ENCODE peak calls at places on chromosomes 13 and 19, in six cellular contexts. J, R, W, Q, D and O are unnamed samples.

GRCh38 chr13:98220188-98220765 is 43.2 kb upstream of the RNF113B start:
- DNase-seq in W (no peak), J (no peak), R (no peak), Q (no peak), D (no peak), O (no peak)

GRCh38 chr13:43675577-43675976 is 111.2 kb downstream of the ENOX1 start:
- DNase-seq in Q (no peak), W (no peak), J (no peak), R (no peak), D (no peak), O (no peak)

GRCh38 chr13:24254151-24254810 is 55.1 kb upstream of the C1QTNF9 start:
- DNase-seq in Q (peak; percentile 28), J (no peak), R (peak; percentile 70), W (no peak), D (no peak), O (no peak)

GRCh38 chr19:17902701-17903100 is 30.1 kb upstream of the CCDC124 start:
- DNase-seq in Q (peak; percentile 50), W (no peak), J (peak; percentile 50), R (peak; percentile 24), D (no peak), O (no peak)

GRCh38 chr13:85806553-85807175 is 7.4 kb upstream of the SLITRK6 start:
- DNase-seq in R (peak; percentile 57), J (peak; percentile 61), D (peak; percentile 40), Q (peak; percentile 72), W (peak; percentile 24), O (no peak)

GRCh38 chr19:55080915-55081772 is 5.5 kb downstream of the EPS8L1 start:
- DNase-seq in Q (peak; percentile 67), D (peak; percentile 94), R (peak; percentile 81), W (no peak), J (peak; percentile 44), O (peak; percentile 99)

GRCh38 chr19:19642506-19643157 is 825 bp downstream of the GMIP start:
- DNase-seq in D (peak; percentile 44), Q (peak; percentile 20), W (no peak), J (no peak), R (peak; percentile 38), O (no peak)

GRCh38 chr19:16369664-16370576 is 45.3 kb downstream of the KLF2 start:
- DNase-seq in D (no peak), J (no peak), R (no peak), Q (no peak), W (no peak), O (no peak)

GRCh38 chr13:43307921-43308433 is 284.6 kb downstream of the DNAJC15 start:
- DNase-seq in R (peak; percentile 92), J (peak; percentile 87), W (no peak), D (no peak), Q (peak; percentile 14), O (no peak)

GRCh38 chr13:95710313-95710712 is 33.4 kb downstream of the DNAJC3 start:
- DNase-seq in W (no peak), Q (peak; percentile 73), R (peak; percentile 61), J (peak; percentile 84), D (no peak), O (no peak)

GRCh38 chr19:46660008-46660517 is 919 bp downstream of the DACT3 start:
- DNase-seq in J (no peak), D (peak; percentile 84), R (peak; percentile 65), W (peak; percentile 61), Q (no peak), O (peak; percentile 60)

GRCh38 chr13:103471896-103472295 is 405.7 kb upstream of the SLC10A2 start:
- DNase-seq in Q (peak; percentile 96), R (no peak), J (no peak), D (peak; percentile 96), W (no peak), O (peak; percentile 48)

GRCh38 chr13:24606486-24607170 is 73.6 kb upstream of the ATP12A start:
- DNase-seq in J (no peak), D (no peak), Q (peak; percentile 85), R (no peak), W (no peak), O (no peak)

GRCh38 chr19:15195987-15196682 is 4.7 kb downstream of the NOTCH3 start:
- DNase-seq in W (no peak), J (no peak), D (peak; percentile 89), Q (peak; percentile 94), R (no peak), O (peak; percentile 95)

GRCh38 chr19:42634409-42635232 is 39.9 kb upstream of the CEACAM8 start:
- DNase-seq in J (peak; percentile 20), D (peak; percentile 5), R (no peak), Q (peak; percentile 74), W (no peak), O (no peak)

GRCh38 chr13:75839418-75839817 is 203.3 kb downstream of the LMO7 start:
- DNase-seq in J (no peak), D (no peak), W (no peak), R (no peak), Q (no peak), O (no peak)

GRCh38 chr13:36788276-36788675 is 30.7 kb upstream of the RFXAP start:
- DNase-seq in J (peak; percentile 47), R (no peak), Q (no peak), D (no peak), W (no peak), O (no peak)

GRCh38 chr19:32404939-32405430 is 585 bp upstream of the DPY19L3 start:
- DNase-seq in W (no peak), R (no peak), D (no peak), J (peak; percentile 26), Q (peak; percentile 71), O (no peak)

GRCh38 chr13:26425439-26426358 is 131.8 kb upstream of the WASF3 start:
- DNase-seq in W (no peak), J (peak; percentile 88), R (peak; percentile 60), D (no peak), Q (no peak), O (no peak)

GRCh38 chr13:20125129-20125782 is 35.6 kb downstream of the GJA3 start:
- DNase-seq in Q (peak; percentile 5), J (peak; percentile 69), R (peak; percentile 59), W (no peak), D (no peak), O (peak; percentile 3)

GRCh38 chr13:28819748-28820098 is 416 bp upstream of the MTUS2 start:
- DNase-seq in R (peak; percentile 49), D (peak; percentile 77), W (peak; percentile 78), J (peak; percentile 32), Q (peak; percentile 69), O (peak; percentile 81)

DNA sequence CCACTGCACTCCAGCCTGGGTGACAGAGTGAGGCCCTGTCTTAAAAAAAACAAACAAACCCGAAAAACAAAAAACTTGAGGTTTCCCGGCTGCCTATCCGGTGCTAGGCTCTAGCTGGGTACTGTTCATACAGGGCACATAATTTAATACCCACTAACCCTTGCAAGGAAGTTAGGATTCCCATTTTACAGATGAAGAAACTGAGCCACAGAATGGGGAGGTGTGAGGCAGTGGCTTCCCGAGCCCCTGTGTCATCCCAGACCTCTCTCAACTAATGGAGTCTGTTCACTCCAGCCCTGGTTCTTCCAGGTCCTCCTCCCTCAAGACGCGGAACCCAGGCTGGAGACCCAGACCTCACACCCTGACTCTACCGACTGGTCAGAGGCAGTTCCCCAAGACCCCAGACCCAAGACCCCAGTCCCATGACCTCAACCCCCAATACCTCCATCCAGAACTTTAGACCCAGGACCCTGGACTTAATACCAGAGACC is 576 bp downstream of the APBA3 start:
- DNase-seq in Q (peak; percentile 4), R (no peak), W (no peak), D (peak; percentile 14), J (peak; percentile 8), O (no peak)
- H3K4ac ChIP-seq in Q (peak overlapping the region; percentile 88), R (peak overlapping the region; percentile 91), W (no peak overlapping the region), D (peak overlapping the region; percentile 39), J (peak overlapping the region; percentile 84), O (no peak overlapping the region)

GRCh38 chr13:111913790-111914189 is 153.2 kb upstream of the SOX1 start:
- DNase-seq in D (no peak), J (no peak), R (no peak), W (no peak), Q (no peak), O (no peak)
- H3K4ac ChIP-seq in D (no peak overlapping the region), J (no peak overlapping the region), R (no peak overlapping the region), W (no peak overlapping the region), Q (no peak overlapping the region), O (no peak overlapping the region)

DNA sequence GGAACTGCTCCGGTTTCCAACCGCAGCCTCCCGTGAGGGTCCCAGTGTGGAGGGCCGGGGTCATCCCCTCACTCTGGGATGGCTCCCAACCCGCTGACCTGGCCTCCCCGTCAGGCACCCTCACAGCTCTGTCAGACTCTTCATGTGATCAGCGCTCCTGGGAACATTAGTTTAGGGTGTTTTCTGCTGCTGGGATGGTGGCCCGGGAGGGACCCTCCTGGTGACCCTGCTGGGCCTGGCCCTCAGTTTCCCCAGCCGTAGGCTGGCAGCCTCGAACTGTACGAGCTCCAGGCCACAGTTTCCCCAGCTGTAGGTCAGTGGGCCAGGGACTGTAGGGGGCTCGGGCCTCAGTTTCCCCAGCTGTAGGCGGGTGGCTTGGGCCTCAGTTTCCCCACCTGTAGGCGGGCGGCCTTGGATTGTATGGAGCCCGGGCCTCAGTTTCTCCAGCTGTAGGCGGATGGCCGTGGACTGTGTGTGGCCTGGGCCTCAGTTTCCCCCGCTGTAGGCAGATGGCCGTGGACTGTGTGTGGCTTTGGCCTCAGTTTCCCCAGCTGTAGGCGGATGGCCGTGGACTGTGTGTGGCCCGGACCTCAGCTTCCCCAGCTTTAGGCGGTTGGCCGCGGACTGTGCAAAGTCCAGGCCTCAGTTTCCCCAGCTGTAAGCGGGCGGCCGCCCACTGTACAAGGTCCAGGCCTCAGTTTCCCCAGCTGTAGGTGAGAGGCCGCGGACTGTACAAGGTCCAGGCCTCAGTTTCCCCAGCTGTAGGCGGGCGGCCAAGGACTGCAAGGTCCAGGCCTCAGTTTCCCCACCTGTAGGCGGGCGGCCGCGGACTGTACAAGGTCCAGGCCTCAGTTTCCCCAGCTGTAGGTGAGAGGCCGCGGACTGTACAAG is 1.3 kb upstream of the PTBP1 start:
- DNase-seq in J (no peak), Q (no peak), W (no peak), D (no peak), R (no peak), O (peak; percentile 28)
- H3K4ac ChIP-seq in J (peak overlapping the region; percentile 91), Q (peak overlapping the region; percentile 86), W (no peak overlapping the region), D (peak overlapping the region; percentile 57), R (peak overlapping the region; percentile 83), O (no peak overlapping the region)

GRCh38 chr19:1863308-1863637 is at the start of gene KLF16:
- DNase-seq in R (no peak), J (no peak), W (no peak), D (no peak), Q (no peak), O (no peak)
- H3K4ac ChIP-seq in R (peak within 1 kb of the TSS; percentile 97), J (peak within 1 kb of the TSS; percentile 91), W (no peak within 1 kb of the TSS), D (peak within 1 kb of the TSS; percentile 98), Q (peak within 1 kb of the TSS; percentile 59), O (no peak within 1 kb of the TSS)

GRCh38 chr19:58386576-58387337 is at the start of gene RPS5:
- DNase-seq in D (peak; percentile 99), Q (peak; percentile 99), W (peak; percentile 96), J (peak; percentile 99), R (peak; percentile 99), O (peak; percentile 98)
- H3K4ac ChIP-seq in D (peak within 1 kb of the TSS; percentile 94), Q (peak within 1 kb of the TSS; percentile 80), W (peak within 1 kb of the TSS; percentile 87), J (peak within 1 kb of the TSS; percentile 90), R (peak within 1 kb of the TSS; percentile 98), O (peak within 1 kb of the TSS; percentile 1)

GRCh38 chr19:4093643-4094175 is 27.0 kb upstream of the ZBTB7A start:
- DNase-seq in D (no peak), R (no peak), W (no peak), J (no peak), Q (no peak), O (no peak)
- H3K4ac ChIP-seq in D (no peak overlapping the region), R (no peak overlapping the region), W (no peak overlapping the region), J (no peak overlapping the region), Q (no peak overlapping the region), O (no peak overlapping the region)

GRCh38 chr19:10422846-10423245 is 2.5 kb downstream of the PDE4A start:
- DNase-seq in R (no peak), J (no peak), D (no peak), Q (no peak), W (no peak), O (no peak)
- H3K4ac ChIP-seq in R (no peak overlapping the region), J (no peak overlapping the region), D (no peak overlapping the region), Q (no peak overlapping the region), W (no peak overlapping the region), O (no peak overlapping the region)